ENCODE peak calls at places on chromosomes 3 and 15, in seven cellular contexts. One of them, this sample, is unnamed.
A peak's percentile ranks its signal among the peaks of the same experiment; 100 is the strongest.

GRCh38 chr15:88845616-88846015 is 42.4 kb downstream of the ACAN start:
- DNase-seq in iPS-NIHi11: no peak
- DNase-seq in iPS DF 6.9: no peak
- DNase-seq in NCI-H460: no peak
- DNase-seq in AG20443: no peak
- DNase-seq in CD8-positive, alpha-beta memory T cell: no peak
- DNase-seq in nephron progenitor cell: no peak
- DNase-seq in this sample: no peak

GRCh38 chr15:67901922-67902321 is 62.1 kb upstream of the RNU6-1 start:
- DNase-seq in iPS-NIHi11: no peak
- DNase-seq in iPS DF 6.9: no peak
- DNase-seq in NCI-H460: no peak
- DNase-seq in AG20443: no peak
- DNase-seq in CD8-positive, alpha-beta memory T cell: no peak
- DNase-seq in nephron progenitor cell: no peak
- DNase-seq in this sample: no peak

GRCh38 chr3:161251716-161252115 is 30.6 kb downstream of the NMD3 start:
- DNase-seq in iPS-NIHi11: no peak
- DNase-seq in iPS DF 6.9: no peak
- DNase-seq in NCI-H460: no peak
- DNase-seq in AG20443: no peak
- DNase-seq in CD8-positive, alpha-beta memory T cell: no peak
- DNase-seq in nephron progenitor cell: no peak
- DNase-seq in this sample: no peak

GRCh38 chr3:149599236-149599635 is 58.6 kb downstream of the WWTR1 start:
- DNase-seq in iPS-NIHi11: no peak
- DNase-seq in iPS DF 6.9: no peak
- DNase-seq in NCI-H460: no peak
- DNase-seq in AG20443: no peak
- DNase-seq in CD8-positive, alpha-beta memory T cell: no peak
- DNase-seq in nephron progenitor cell: no peak
- DNase-seq in this sample: peak; percentile 36

GRCh38 chr15:77395013-77395774 is 24.7 kb downstream of the PEAK1 start:
- DNase-seq in iPS-NIHi11: no peak
- DNase-seq in iPS DF 6.9: no peak
- DNase-seq in NCI-H460: no peak
- DNase-seq in AG20443: no peak
- DNase-seq in CD8-positive, alpha-beta memory T cell: no peak
- DNase-seq in nephron progenitor cell: no peak
- DNase-seq in this sample: no peak

GRCh38 chr3:197027896-197028710 is 1.5 kb downstream of the MELTF start:
- DNase-seq in iPS-NIHi11: no peak
- DNase-seq in iPS DF 6.9: no peak
- DNase-seq in NCI-H460: no peak
- DNase-seq in AG20443: peak; percentile 13
- DNase-seq in CD8-positive, alpha-beta memory T cell: no peak
- DNase-seq in nephron progenitor cell: no peak
- DNase-seq in this sample: no peak

GRCh38 chr3:14839236-14839635 is 20.5 kb downstream of the FGD5 start:
- DNase-seq in iPS-NIHi11: no peak
- DNase-seq in iPS DF 6.9: no peak
- DNase-seq in NCI-H460: no peak
- DNase-seq in AG20443: no peak
- DNase-seq in CD8-positive, alpha-beta memory T cell: no peak
- DNase-seq in nephron progenitor cell: no peak
- DNase-seq in this sample: no peak

GRCh38 chr3:72888546-72889309 is 882 bp downstream of the GXYLT2 start:
- DNase-seq in iPS-NIHi11: peak; percentile 40
- DNase-seq in iPS DF 6.9: no peak
- DNase-seq in NCI-H460: no peak
- DNase-seq in AG20443: no peak
- DNase-seq in CD8-positive, alpha-beta memory T cell: peak; percentile 7
- DNase-seq in nephron progenitor cell: peak; percentile 22
- DNase-seq in this sample: peak; percentile 46

GRCh38 chr3:96991812-96992211 is 177.4 kb downstream of the EPHA6 start:
- DNase-seq in iPS-NIHi11: no peak
- DNase-seq in iPS DF 6.9: no peak
- DNase-seq in NCI-H460: no peak
- DNase-seq in AG20443: no peak
- DNase-seq in CD8-positive, alpha-beta memory T cell: no peak
- DNase-seq in nephron progenitor cell: no peak
- DNase-seq in this sample: no peak

GRCh38 chr3:8769088-8769822 is at the start of gene OXTR:
- DNase-seq in iPS-NIHi11: peak; percentile 95
- DNase-seq in iPS DF 6.9: peak; percentile 72
- DNase-seq in NCI-H460: peak; percentile 23
- DNase-seq in AG20443: peak; percentile 95
- DNase-seq in CD8-positive, alpha-beta memory T cell: peak; percentile 16
- DNase-seq in nephron progenitor cell: peak; percentile 91
- DNase-seq in this sample: peak; percentile 88

GRCh38 chr15:25056484-25057429 is 102.0 kb downstream of the SNRPN start:
- DNase-seq in iPS-NIHi11: peak; percentile 41
- DNase-seq in iPS DF 6.9: peak; percentile 11
- DNase-seq in NCI-H460: no peak
- DNase-seq in AG20443: peak; percentile 5
- DNase-seq in CD8-positive, alpha-beta memory T cell: no peak
- DNase-seq in nephron progenitor cell: peak; percentile 5
- DNase-seq in this sample: no peak

GRCh38 chr15:89888214-89888804 is 5.5 kb downstream of the AP3S2 start:
- DNase-seq in iPS-NIHi11: no peak
- DNase-seq in iPS DF 6.9: no peak
- DNase-seq in NCI-H460: peak; percentile 26
- DNase-seq in AG20443: peak; percentile 72
- DNase-seq in CD8-positive, alpha-beta memory T cell: no peak
- DNase-seq in nephron progenitor cell: no peak
- DNase-seq in this sample: peak; percentile 86

GRCh38 chr3:126025116-126025729 is 56.2 kb downstream of the ROPN1B start:
- DNase-seq in iPS-NIHi11: no peak
- DNase-seq in iPS DF 6.9: no peak
- DNase-seq in NCI-H460: no peak
- DNase-seq in AG20443: no peak
- DNase-seq in CD8-positive, alpha-beta memory T cell: no peak
- DNase-seq in nephron progenitor cell: no peak
- DNase-seq in this sample: no peak

GRCh38 chr15:26102988-26103387 is 239.9 kb upstream of the ATP10A start:
- DNase-seq in iPS-NIHi11: no peak
- DNase-seq in iPS DF 6.9: no peak
- DNase-seq in NCI-H460: no peak
- DNase-seq in AG20443: peak; percentile 85
- DNase-seq in CD8-positive, alpha-beta memory T cell: no peak
- DNase-seq in nephron progenitor cell: no peak
- DNase-seq in this sample: no peak

GRCh38 chr15:55197719-55198118 is 978 bp upstream of the RSL24D1 start:
- DNase-seq in iPS-NIHi11: no peak
- DNase-seq in iPS DF 6.9: no peak
- DNase-seq in NCI-H460: no peak
- DNase-seq in AG20443: no peak
- DNase-seq in CD8-positive, alpha-beta memory T cell: no peak
- DNase-seq in nephron progenitor cell: no peak
- DNase-seq in this sample: no peak

GRCh38 chr15:66830358-66830757 is 128.3 kb downstream of the SMAD6 start:
- DNase-seq in iPS-NIHi11: no peak
- DNase-seq in iPS DF 6.9: no peak
- DNase-seq in NCI-H460: no peak
- DNase-seq in AG20443: peak; percentile 75
- DNase-seq in CD8-positive, alpha-beta memory T cell: no peak
- DNase-seq in nephron progenitor cell: no peak
- DNase-seq in this sample: peak; percentile 51

GRCh38 chr3:181066688-181067087 is 77.2 kb upstream of the DNAJC19 start:
- DNase-seq in iPS-NIHi11: no peak
- DNase-seq in iPS DF 6.9: no peak
- DNase-seq in NCI-H460: no peak
- DNase-seq in AG20443: no peak
- DNase-seq in CD8-positive, alpha-beta memory T cell: no peak
- DNase-seq in nephron progenitor cell: no peak
- DNase-seq in this sample: no peak

GRCh38 chr15:30903497-30904187 is at the start of gene FAN1:
- DNase-seq in iPS-NIHi11: peak; percentile 90
- DNase-seq in iPS DF 6.9: peak; percentile 61
- DNase-seq in NCI-H460: peak; percentile 68
- DNase-seq in AG20443: peak; percentile 94
- DNase-seq in CD8-positive, alpha-beta memory T cell: peak; percentile 64
- DNase-seq in nephron progenitor cell: peak; percentile 84
- DNase-seq in this sample: peak; percentile 84